ENCODE peak calls at places on chromosome 7, in seven cellular contexts. D, W, G, T, E, A and S are unnamed samples.
A peak's percentile ranks its signal among the peaks of the same experiment; 100 is the strongest.

GRCh38 chr7:50621206-50621605 is 56.0 kb upstream of the DDC start:
- DNase-seq in D (no peak), W (no peak), G (no peak), T (no peak), E (no peak), A (no peak), S (no peak)

GRCh38 chr7:69335331-69335730 is 262.9 kb upstream of the AUTS2 start:
- DNase-seq in D (no peak), W (no peak), G (no peak), T (no peak), E (no peak), A (no peak), S (no peak)

GRCh38 chr7:102255501-102255900 is 31.2 kb upstream of the SH2B2 start:
- DNase-seq in D (no peak), W (no peak), G (no peak), T (no peak), E (no peak), A (no peak), S (no peak)

GRCh38 chr7:82507976-82508677 is 64.5 kb upstream of the CACNA2D1 start:
- DNase-seq in D (no peak), W (no peak), G (no peak), T (no peak), E (no peak), A (no peak), S (no peak)

GRCh38 chr7:150401861-150402631 is 22.9 kb downstream of the ZNF775 start:
- DNase-seq in D (no peak), W (no peak), G (no peak), T (no peak), E (no peak), A (no peak), S (no peak)

GRCh38 chr7:517848-518629 is 1.6 kb downstream of the PDGFA start:
- DNase-seq in D (peak; percentile 63), W (peak; percentile 74), G (no peak), T (no peak), E (no peak), A (peak; percentile 48), S (no peak)

GRCh38 chr7:4876586-4876985 is 6.9 kb downstream of the RADIL start:
- DNase-seq in D (no peak), W (no peak), G (no peak), T (no peak), E (no peak), A (no peak), S (no peak)

GRCh38 chr7:100827330-100828226 is at the start of gene EPHB4:
- DNase-seq in D (peak; percentile 81), W (peak; percentile 66), G (no peak), T (no peak), E (peak; percentile 56), A (peak; percentile 86), S (no peak)

GRCh38 chr7:148979827-148980226 is 48.5 kb downstream of the PDIA4 start:
- DNase-seq in D (no peak), W (no peak), G (no peak), T (peak; percentile 25), E (no peak), A (no peak), S (no peak)

GRCh38 chr7:27745064-27745583 is 5.2 kb downstream of the TAX1BP1 start:
- DNase-seq in D (peak; percentile 69), W (peak; percentile 84), G (no peak), T (no peak), E (peak; percentile 53), A (peak; percentile 81), S (no peak)